ENCODE peak calls at places on chromosome 1, in eight cellular contexts. Q is cardiac muscle cell, S is AG04450, V is bronchial epithelial cell, J is mucosa of descending colon, Z is BE2C, H is spleen, N is PC-3. O is an unnamed sample.

GRCh38 chr1:154414606-154415005 is 9.5 kb downstream of the IL6R start:
- DNase-seq in Q (no peak), S (no peak), V (no peak), J (peak; percentile 38), Z (no peak), H (no peak), N (no peak), O (no peak)

GRCh38 chr1:3856923-3857790 is at the start of the genes CEP104 and DFFB:
- DNase-seq in Q (peak; percentile 86), S (peak; percentile 33), V (peak; percentile 95), J (peak; percentile 98), Z (peak; percentile 82), H (peak; percentile 98), N (peak; percentile 100), O (peak; percentile 77)

GRCh38 chr1:55423376-55423775 is 208.2 kb upstream of the USP24 start:
- DNase-seq in Q (no peak), S (no peak), V (no peak), J (no peak), Z (no peak), H (no peak), N (no peak), O (no peak)

GRCh38 chr1:11990303-11991032 is 10.2 kb downstream of the MFN2 start:
- DNase-seq in Q (no peak), S (no peak), V (peak; percentile 68), J (no peak), Z (no peak), H (no peak), N (peak; percentile 75), O (no peak)

GRCh38 chr1:201955009-201955749 is at the start of gene TIMM17A:
- DNase-seq in Q (peak; percentile 99), S (peak; percentile 96), V (peak; percentile 92), J (peak; percentile 96), Z (peak; percentile 98), H (peak; percentile 98), N (peak; percentile 92), O (peak; percentile 94)

GRCh38 chr1:68121536-68121935 is 71.1 kb upstream of the DIRAS3 start:
- DNase-seq in Q (peak; percentile 25), S (no peak), V (peak; percentile 34), J (no peak), Z (no peak), H (no peak), N (peak; percentile 63), O (no peak)

GRCh38 chr1:70874063-70874462 is 173.6 kb downstream of the PTGER3 start:
- DNase-seq in Q (no peak), S (no peak), V (peak; percentile 8), J (no peak), Z (no peak), H (no peak), N (peak; percentile 19), O (no peak)

GRCh38 chr1:42949312-42950145 is 9.1 kb downstream of the SLC2A1 start:
- DNase-seq in Q (no peak), S (no peak), V (no peak), J (no peak), Z (peak; percentile 49), H (no peak), N (no peak), O (no peak)

GRCh38 chr1:180117764-180118116 is 36.9 kb upstream of the QSOX1 start:
- DNase-seq in Q (peak; percentile 66), S (no peak), V (peak; percentile 82), J (no peak), Z (no peak), H (no peak), N (peak; percentile 80), O (no peak)

GRCh38 chr1:4954392-4954791 is 300.0 kb downstream of the AJAP1 start:
- DNase-seq in Q (no peak), S (no peak), V (no peak), J (no peak), Z (no peak), H (no peak), N (no peak), O (no peak)

GRCh38 chr1:24599265-24599664 is 43.4 kb downstream of the NCMAP start:
- DNase-seq in Q (no peak), S (no peak), V (no peak), J (no peak), Z (no peak), H (no peak), N (no peak), O (no peak)

GRCh38 chr1:147514233-147514632 is 27.1 kb upstream of the BCL9 start:
- DNase-seq in Q (no peak), S (no peak), V (no peak), J (no peak), Z (no peak), H (no peak), N (peak; percentile 61), O (no peak)

GRCh38 chr1:67575861-67576260 is 109.1 kb upstream of the GADD45A start:
- DNase-seq in Q (peak; percentile 86), S (peak; percentile 75), V (peak; percentile 100), J (no peak), Z (no peak), H (no peak), N (peak; percentile 69), O (no peak)

GRCh38 chr1:202181586-202181985 is 12.0 kb upstream of the LGR6 start:
- DNase-seq in Q (no peak), S (no peak), V (no peak), J (no peak), Z (no peak), H (peak; percentile 55), N (no peak), O (no peak)

GRCh38 chr1:227072991-227073390 is 132.9 kb downstream of the COQ8A start:
- DNase-seq in Q (peak; percentile 30), S (no peak), V (peak; percentile 87), J (no peak), Z (no peak), H (no peak), N (peak; percentile 92), O (no peak)

GRCh38 chr1:15958788-15959187 is 17.1 kb downstream of the ZBTB17 start:
- DNase-seq in Q (no peak), S (no peak), V (no peak), J (no peak), Z (no peak), H (peak; percentile 33), N (no peak), O (no peak)

GRCh38 chr1:15955552-15955951 is 20.3 kb downstream of the ZBTB17 start:
- DNase-seq in Q (no peak), S (no peak), V (no peak), J (no peak), Z (no peak), H (no peak), N (no peak), O (no peak)

GRCh38 chr1:15956150-15956549 is 19.8 kb downstream of the ZBTB17 start:
- DNase-seq in Q (no peak), S (no peak), V (peak; percentile 49), J (no peak), Z (no peak), H (no peak), N (no peak), O (no peak)

GRCh38 chr1:15958111-15958510 is 17.8 kb downstream of the ZBTB17 start:
- DNase-seq in Q (no peak), S (no peak), V (no peak), J (no peak), Z (no peak), H (peak; percentile 40), N (no peak), O (no peak)

DNA sequence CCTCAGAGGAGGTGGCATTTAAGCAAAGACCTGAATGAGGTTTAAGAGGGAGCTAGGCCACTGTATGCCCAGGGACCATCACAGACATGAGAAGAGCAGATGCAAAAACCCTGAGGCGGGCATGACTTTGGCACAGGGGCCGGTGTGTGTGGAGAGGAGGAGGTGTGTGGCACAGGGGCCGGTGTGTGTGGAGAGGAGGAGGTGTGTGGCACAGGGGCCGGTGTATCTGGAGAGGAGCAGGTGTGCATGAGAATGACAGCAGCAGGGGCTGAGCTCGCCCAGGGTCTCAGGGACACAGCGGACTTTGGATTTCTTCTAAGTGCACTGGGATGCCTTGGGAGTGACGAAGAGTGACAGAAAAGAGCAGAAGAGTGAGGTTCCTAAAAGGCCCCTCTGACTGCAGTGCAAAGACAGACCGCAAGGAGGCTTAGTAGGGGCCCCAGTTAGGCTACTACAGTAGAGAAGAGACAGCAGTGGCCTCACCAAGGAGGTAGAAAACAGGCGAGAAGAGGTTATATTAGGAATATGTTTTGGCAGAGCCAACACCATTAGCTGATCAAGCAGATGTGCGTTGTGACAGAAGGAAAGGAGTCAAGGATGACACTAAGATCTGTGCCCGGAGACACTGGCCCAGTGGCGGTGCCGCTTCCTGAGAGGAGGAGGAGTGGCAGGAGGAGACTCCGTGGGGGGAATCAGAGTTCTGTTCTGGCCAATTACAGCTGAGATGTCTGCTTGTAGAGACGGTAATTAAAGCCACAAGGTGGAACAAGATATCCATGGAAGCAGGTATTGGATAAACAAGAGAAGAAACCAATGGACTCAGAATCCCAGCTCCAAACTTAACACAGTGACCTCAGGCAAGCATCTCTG is 18.4 kb downstream of the ZBTB17 start:
- DNase-seq in Q (no peak), S (no peak), V (no peak), J (no peak), Z (no peak), H (peak; percentile 61), N (no peak), O (no peak)
- TF ChIP-seq CTCF in Q (peak; percentile 47), S (peak; percentile 39), V (peak; percentile 42), J (no peak), Z (no peak), H (no peak), N (no peak), O (peak; percentile 51)

GRCh38 chr1:192807221-192807967 is 1.4 kb upstream of the RGS2 start:
- DNase-seq in Q (peak; percentile 57), S (no peak), V (peak; percentile 76), J (no peak), Z (no peak), H (no peak), N (peak; percentile 40), O (no peak)
- H3K4me3 ChIP-seq in Q (no peak overlapping the region), S (peak overlapping the region; percentile 8), V (no peak overlapping the region), J (no peak overlapping the region), Z (no peak overlapping the region), H (peak overlapping the region; percentile 85), N (peak overlapping the region; percentile 86), O (peak overlapping the region; percentile 95)

GRCh38 chr1:234656981-234657651 is 47.1 kb upstream of the IRF2BP2 start:
- DNase-seq in Q (peak; percentile 71), S (peak; percentile 75), V (peak; percentile 100), J (no peak), Z (no peak), H (no peak), N (peak; percentile 97), O (peak; percentile 33)
- TF ChIP-seq CTCF in Q (no peak), S (no peak), V (no peak), J (no peak), Z (no peak), H (no peak), N (no peak), O (no peak)

GRCh38 chr1:244454412-244454811 is 2.7 kb upstream of the ADSS2 start:
- DNase-seq in Q (no peak), S (no peak), V (peak; percentile 38), J (no peak), Z (no peak), H (no peak), N (no peak), O (no peak)

GRCh38 chr1:244461254-244462071 is at the start of gene CATSPERE:
- DNase-seq in Q (peak; percentile 94), S (peak; percentile 37), V (peak; percentile 74), J (peak; percentile 93), Z (peak; percentile 97), H (peak; percentile 96), N (peak; percentile 89), O (peak; percentile 71)

GRCh38 chr1:244456586-244456985 is 4.5 kb upstream of the CATSPERE start:
- DNase-seq in Q (no peak), S (no peak), V (no peak), J (no peak), Z (peak; percentile 22), H (no peak), N (no peak), O (no peak)

GRCh38 chr1:244458781-244459180 is 2.3 kb upstream of the CATSPERE start:
- DNase-seq in Q (no peak), S (no peak), V (no peak), J (no peak), Z (no peak), H (no peak), N (no peak), O (no peak)

GRCh38 chr1:244460195-244460594 is 878 bp upstream of the CATSPERE start:
- DNase-seq in Q (no peak), S (no peak), V (peak; percentile 29), J (no peak), Z (peak; percentile 42), H (no peak), N (peak; percentile 31), O (no peak)
- H3K4me3 ChIP-seq in Q (no peak overlapping the region), S (no peak overlapping the region), V (no peak overlapping the region), J (no peak overlapping the region), Z (no peak overlapping the region), H (peak overlapping the region; percentile 73), N (no peak overlapping the region), O (no peak overlapping the region)

O was measured in retinal pigment epithelial cell.